ENCODE peak calls at places on chromosome 9, in six cellular contexts. Z is IMR-90, V is trophoblast cell, N is H1, A is neuronal stem cell, C is mesenchymal stem cell. M is an unnamed sample.

GRCh38 chr9:31153250-31153840 is 1231.1 kb upstream of the ACO1 start:
- DNase-seq in Z (no peak), V (no peak), N (no peak), A (no peak), C (peak; percentile 26), M (no peak)

GRCh38 chr9:121781143-121781542 is 129.7 kb downstream of the DAB2IP start:
- DNase-seq in Z (no peak), V (no peak), N (no peak), A (no peak), C (no peak), M (peak; percentile 13)

GRCh38 chr9:117160254-117160653 is 254.6 kb downstream of the ASTN2 start:
- DNase-seq in Z (no peak), V (no peak), N (no peak), A (no peak), C (peak; percentile 5), M (no peak)

GRCh38 chr9:77512876-77513275 is 135.2 kb downstream of the GNA14 start:
- DNase-seq in Z (no peak), V (no peak), N (no peak), A (no peak), C (peak; percentile 31), M (no peak)

GRCh38 chr9:114271556-114272510 is 51.1 kb upstream of the ORM1 start:
- DNase-seq in Z (peak; percentile 58), V (no peak), N (no peak), A (peak; percentile 57), C (peak; percentile 55), M (peak; percentile 56)

GRCh38 chr9:16060457-16061129 is 507.8 kb downstream of the CCDC171 start:
- DNase-seq in Z (no peak), V (no peak), N (no peak), A (no peak), C (no peak), M (no peak)

GRCh38 chr9:22119537-22120167 is 110.5 kb upstream of the CDKN2B start:
- DNase-seq in Z (peak; percentile 50), V (no peak), N (no peak), A (peak; percentile 9), C (no peak), M (no peak)

GRCh38 chr9:118330191-118330986 is 626.2 kb downstream of the TLR4 start:
- DNase-seq in Z (no peak), V (no peak), N (peak; percentile 9), A (no peak), C (no peak), M (peak; percentile 33)

GRCh38 chr9:4788703-4789102 is 4.0 kb upstream of the RCL1 start:
- DNase-seq in Z (no peak), V (no peak), N (no peak), A (no peak), C (no peak), M (no peak)

GRCh38 chr9:2022560-2022959 is 7.4 kb downstream of the SMARCA2 start:
- DNase-seq in Z (no peak), V (no peak), N (no peak), A (no peak), C (no peak), M (no peak)

GRCh38 chr9:2024888-2025781 is 10.0 kb downstream of the SMARCA2 start:
- DNase-seq in Z (no peak), V (no peak), N (no peak), A (no peak), C (no peak), M (no peak)

GRCh38 chr9:2023042-2023441 is 7.9 kb downstream of the SMARCA2 start:
- DNase-seq in Z (no peak), V (no peak), N (no peak), A (no peak), C (no peak), M (no peak)

GRCh38 chr9:2021731-2022130 is 6.6 kb downstream of the SMARCA2 start:
- DNase-seq in Z (no peak), V (peak; percentile 37), N (no peak), A (no peak), C (no peak), M (no peak)

GRCh38 chr9:2023532-2023931 is 8.4 kb downstream of the SMARCA2 start:
- DNase-seq in Z (no peak), V (no peak), N (no peak), A (no peak), C (no peak), M (no peak)
- H3K14ac ChIP-seq in Z (no peak overlapping the region), V (no peak overlapping the region), N (no peak overlapping the region), A (no peak overlapping the region), C (no peak overlapping the region), M (no peak overlapping the region)

GRCh38 chr9:136651859-136652258 is 10.9 kb upstream of the EGFL7 start:
- DNase-seq in Z (no peak), V (no peak), N (no peak), A (no peak), C (no peak), M (no peak)

GRCh38 chr9:136646827-136647711 is 15.6 kb upstream of the EGFL7 start:
- DNase-seq in Z (no peak), V (no peak), N (no peak), A (no peak), C (no peak), M (no peak)

GRCh38 chr9:136650648-136651047 is 12.1 kb upstream of the EGFL7 start:
- DNase-seq in Z (no peak), V (no peak), N (no peak), A (no peak), C (no peak), M (no peak)

GRCh38 chr9:136645903-136646754 is 16.6 kb upstream of the EGFL7 start:
- DNase-seq in Z (no peak), V (no peak), N (no peak), A (no peak), C (no peak), M (no peak)

DNA sequence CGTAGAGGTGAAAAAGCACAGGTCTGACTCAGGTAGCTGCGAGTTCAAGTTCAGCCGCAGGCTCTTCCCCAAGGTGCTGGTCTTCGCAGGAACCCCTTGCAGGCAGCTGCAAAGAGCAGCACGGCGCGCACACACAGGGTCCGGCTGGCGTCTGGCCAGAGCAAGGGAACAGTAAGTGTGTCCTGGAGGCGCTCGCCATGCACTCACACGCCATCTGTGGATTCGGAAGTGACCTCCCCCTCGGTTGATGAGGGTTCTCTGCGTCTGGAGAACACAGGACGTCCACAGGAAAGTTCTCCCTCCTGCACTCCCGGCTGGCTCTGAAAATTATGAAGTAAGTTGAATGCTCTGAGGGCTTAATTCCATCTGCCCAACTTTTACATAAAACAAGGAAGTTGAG is 14.0 kb upstream of the EGFL7 start:
- DNase-seq in Z (no peak), V (no peak), N (no peak), A (no peak), C (no peak), M (no peak)
- H3K14ac ChIP-seq in Z (no peak overlapping the region), V (no peak overlapping the region), N (no peak overlapping the region), A (no peak overlapping the region), C (peak overlapping the region; percentile 44), M (no peak overlapping the region)

GRCh38 chr9:27495480-27496133 is 28.5 kb upstream of the IFNK start:
- DNase-seq in Z (no peak), V (no peak), N (no peak), A (no peak), C (no peak), M (no peak)

GRCh38 chr9:27503623-27504022 is 20.5 kb upstream of the IFNK start:
- DNase-seq in Z (no peak), V (no peak), N (no peak), A (no peak), C (no peak), M (no peak)

GRCh38 chr9:27497883-27498553 is 26.1 kb upstream of the IFNK start:
- DNase-seq in Z (no peak), V (no peak), N (no peak), A (peak; percentile 33), C (no peak), M (no peak)

GRCh38 chr9:27496134-27496504 is 28.0 kb upstream of the IFNK start:
- DNase-seq in Z (no peak), V (no peak), N (no peak), A (no peak), C (no peak), M (no peak)

GRCh38 chr9:27499481-27499880 is 24.6 kb upstream of the IFNK start:
- DNase-seq in Z (no peak), V (no peak), N (no peak), A (no peak), C (peak; percentile 39), M (no peak)
- H3K14ac ChIP-seq in Z (no peak overlapping the region), V (no peak overlapping the region), N (no peak overlapping the region), A (no peak overlapping the region), C (no peak overlapping the region), M (no peak overlapping the region)

DNA sequence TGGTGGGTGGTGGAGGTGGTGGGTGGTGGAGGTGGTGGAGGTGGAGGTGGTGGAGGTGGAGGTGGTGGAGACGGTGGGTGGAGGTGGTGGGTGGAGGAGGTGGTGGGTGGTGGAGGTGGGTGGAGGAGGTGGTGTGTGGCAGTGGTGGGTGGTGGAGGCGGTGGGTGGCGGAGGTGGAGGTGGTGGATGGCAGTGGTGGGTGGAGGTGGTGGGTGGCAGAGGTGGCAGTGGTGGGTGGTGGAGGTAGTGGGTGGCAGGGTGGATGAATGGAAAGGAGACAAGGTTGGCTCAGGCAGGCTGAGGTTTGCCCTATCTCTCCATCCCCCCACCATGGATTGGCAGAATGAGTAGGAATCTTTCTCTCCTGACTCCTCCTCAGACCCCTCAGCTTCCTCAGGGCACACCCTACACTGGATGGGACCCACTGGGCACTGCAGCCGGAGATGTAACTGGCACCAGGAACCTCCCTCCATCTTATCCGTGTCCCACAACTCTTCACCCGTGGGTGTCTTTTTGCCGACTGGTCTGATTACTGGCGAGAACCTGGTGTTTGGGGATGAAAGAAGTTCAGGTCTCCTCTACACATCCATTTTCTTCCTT is 166.3 kb downstream of the C9orf50 start:
- DNase-seq in Z (no peak), V (no peak), N (no peak), A (no peak), C (no peak), M (no peak)
- H3K14ac ChIP-seq in Z (no peak overlapping the region), V (no peak overlapping the region), N (no peak overlapping the region), A (no peak overlapping the region), C (no peak overlapping the region), M (no peak overlapping the region)

DNA sequence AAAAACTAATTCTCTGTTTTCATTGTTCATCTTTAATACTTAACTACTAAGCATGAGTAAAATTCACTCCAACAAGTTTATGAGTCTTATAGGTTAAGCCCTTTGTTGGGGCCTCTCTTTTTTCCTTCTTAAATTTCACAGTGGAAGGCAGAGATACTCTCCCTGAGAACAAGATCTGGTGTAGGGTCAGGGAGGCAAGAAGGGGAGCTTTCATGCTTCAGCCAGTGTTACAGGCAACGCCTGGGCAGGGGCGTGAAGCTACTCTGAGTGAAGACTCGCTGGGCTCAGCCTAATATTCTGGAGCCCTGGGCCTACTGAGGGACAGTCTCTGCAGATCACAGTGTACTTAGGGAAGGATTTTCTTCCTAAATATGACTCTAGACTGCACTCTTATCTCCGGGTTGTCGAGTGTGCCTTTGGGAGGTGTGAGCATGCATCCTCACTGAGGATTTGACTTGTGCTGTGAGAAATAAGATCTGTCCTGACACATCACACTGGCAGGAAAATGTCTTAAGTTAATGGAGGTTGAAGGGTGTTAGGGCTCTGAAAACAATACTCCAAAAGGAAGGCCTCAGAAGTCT is 156.6 kb upstream of the TBC1D2 start:
- DNase-seq in Z (no peak), V (no peak), N (no peak), A (no peak), C (no peak), M (no peak)
- H3K14ac ChIP-seq in Z (no peak overlapping the region), V (no peak overlapping the region), N (no peak overlapping the region), A (no peak overlapping the region), C (no peak overlapping the region), M (no peak overlapping the region)

GRCh38 chr9:91421022-91421765 is 2.4 kb downstream of the NFIL3 start:
- DNase-seq in Z (peak; percentile 62), V (no peak), N (no peak), A (peak; percentile 49), C (peak; percentile 67), M (peak; percentile 46)
- H3K14ac ChIP-seq in Z (peak overlapping the region; percentile 95), V (peak overlapping the region; percentile 82), N (no peak overlapping the region), A (no peak overlapping the region), C (peak overlapping the region; percentile 46), M (peak overlapping the region; percentile 56)

GRCh38 chr9:8863886-8864881 is 1064.6 kb upstream of the DMAC1 start:
- DNase-seq in Z (no peak), V (peak; percentile 48), N (no peak), A (no peak), C (peak; percentile 74), M (no peak)
- H3K14ac ChIP-seq in Z (no peak overlapping the region), V (no peak overlapping the region), N (no peak overlapping the region), A (no peak overlapping the region), C (no peak overlapping the region), M (no peak overlapping the region)

M was measured in H9.